ENCODE peak calls at places on chromosomes 6 and 20, in eight cellular contexts. I is heart right ventricle, Q is Peyer's patch, N is mesendoderm, C is upper lobe of right lung, J is A549, L is endodermal cell, Z is tibial artery. F is an unnamed sample.

GRCh38 chr6:3304500-3305215 is 45.9 kb downstream of the PSMG4 start:
- DNase-seq in N (no peak), I (no peak), Z (no peak), J (no peak), Q (peak; percentile 40), C (no peak), L (no peak), F (no peak)

GRCh38 chr6:36358235-36358915 is 21.7 kb upstream of the BNIP5 start:
- DNase-seq in J (no peak), Q (no peak), I (no peak), Z (no peak), L (no peak), N (no peak), C (no peak), F (peak; percentile 6)

GRCh38 chr6:56954389-56955170 is at the start of gene BEND6:
- DNase-seq in N (peak; percentile 80), I (peak; percentile 28), L (peak; percentile 87), C (peak; percentile 64), Z (peak; percentile 22), Q (peak; percentile 51), J (peak; percentile 72), F (peak; percentile 60)

GRCh38 chr20:41167481-41168253 is 30.3 kb downstream of the PLCG1 start:
- DNase-seq in Q (peak; percentile 30), N (no peak), L (no peak), I (no peak), J (no peak), Z (no peak), C (peak; percentile 32), F (no peak)

GRCh38 chr20:11522359-11522758 is 395.3 kb upstream of the BTBD3 start:
- DNase-seq in N (no peak), C (no peak), J (no peak), Q (no peak), Z (no peak), L (no peak), I (no peak), F (no peak)

GRCh38 chr20:57205625-57206219 is 60.7 kb downstream of the BMP7 start:
- DNase-seq in N (no peak), Z (no peak), J (peak; percentile 20), Q (no peak), C (no peak), L (no peak), I (no peak), F (no peak)

GRCh38 chr6:21500314-21500713 is 93.2 kb upstream of the SOX4 start:
- DNase-seq in N (no peak), J (no peak), I (no peak), L (peak; percentile 25), C (no peak), Q (no peak), Z (no peak), F (no peak)

GRCh38 chr6:90637321-90637720 is 50.4 kb upstream of the MAP3K7 start:
- DNase-seq in N (no peak), Z (no peak), J (no peak), L (no peak), C (no peak), I (no peak), Q (no peak), F (no peak)

GRCh38 chr6:107977283-107977682 is 19.3 kb upstream of the SEC63 start:
- DNase-seq in J (peak; percentile 42), C (no peak), L (no peak), N (peak; percentile 60), Q (no peak), I (no peak), Z (no peak), F (no peak)

GRCh38 chr6:32088487-32089049 is 20.6 kb downstream of the TNXB start:
- DNase-seq in Q (no peak), I (no peak), L (no peak), J (no peak), Z (no peak), C (no peak), N (no peak), F (no peak)
- H3K27ac ChIP-seq in Q (no peak overlapping the region), I (peak overlapping the region; percentile 87), L (no peak overlapping the region), J (no peak overlapping the region), Z (peak overlapping the region; percentile 85), C (peak overlapping the region; percentile 55), N (no peak overlapping the region), F (no peak overlapping the region)

DNA sequence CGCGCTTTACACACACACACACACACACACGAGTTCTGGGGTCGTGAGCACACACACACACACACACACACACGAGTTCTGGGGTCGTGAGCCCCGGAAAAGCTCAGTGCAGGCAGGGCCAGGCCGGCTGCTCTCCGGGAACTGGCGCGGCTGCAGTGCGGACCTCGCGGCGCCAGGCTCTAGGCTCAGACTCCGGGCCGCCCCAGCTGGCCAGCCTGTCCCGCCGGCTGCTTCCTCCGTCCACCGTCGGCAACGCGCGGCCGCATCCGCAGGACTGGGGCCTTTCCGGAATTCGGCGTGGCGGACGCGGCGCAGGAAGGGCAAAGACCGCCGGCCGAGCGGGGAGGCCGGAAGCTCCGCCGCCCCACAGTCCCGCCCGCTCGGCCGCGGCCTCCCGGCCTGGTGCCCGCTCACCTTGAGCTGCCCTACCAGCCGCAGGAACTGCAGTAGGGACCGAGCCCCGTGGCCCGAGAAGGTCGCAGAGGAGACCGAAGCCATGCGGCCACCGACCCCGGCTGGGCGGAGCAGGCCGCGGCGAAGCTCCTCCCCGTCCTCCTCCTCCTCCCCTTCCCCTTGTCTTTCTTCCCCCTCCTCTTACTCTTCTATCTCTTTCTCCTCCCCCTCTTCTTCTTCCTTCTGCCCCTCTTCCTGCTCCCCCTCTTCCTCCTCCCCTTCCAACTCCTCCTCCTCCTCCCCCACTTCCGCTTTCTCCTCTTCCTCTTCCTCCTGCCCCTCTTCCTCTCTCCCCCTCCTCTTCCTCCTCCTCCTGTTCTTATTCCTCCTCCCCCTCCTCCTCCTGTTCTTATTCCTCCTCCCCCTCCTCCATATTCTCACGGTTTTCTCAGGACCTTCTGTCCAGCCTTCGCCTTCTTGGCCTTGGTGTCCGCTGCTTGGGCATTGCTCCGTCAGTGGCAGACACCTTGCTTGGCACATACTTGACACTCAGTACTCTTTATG is at the start of gene HDDC2:
- DNase-seq in C (peak; percentile 91), N (peak; percentile 86), L (peak; percentile 87), Z (peak; percentile 59), Q (peak; percentile 83), J (peak; percentile 60), I (peak; percentile 84), F (peak; percentile 51)
- H3K27ac ChIP-seq in C (peak within 1 kb of the TSS; percentile 86), N (peak within 1 kb of the TSS; percentile 82), L (peak within 1 kb of the TSS; percentile 72), Z (peak within 1 kb of the TSS; percentile 88), Q (peak within 1 kb of the TSS; percentile 88), J (peak within 1 kb of the TSS; percentile 87), I (peak within 1 kb of the TSS; percentile 94), F (peak within 1 kb of the TSS; percentile 72)

GRCh38 chr20:24199493-24199892 is 210.9 kb upstream of the GGTLC1 start:
- DNase-seq in J (no peak), Q (no peak), Z (no peak), N (peak; percentile 24), C (no peak), L (no peak), I (no peak), F (no peak)

GRCh38 chr20:24194133-24194532 is 205.6 kb upstream of the GGTLC1 start:
- DNase-seq in Z (no peak), N (no peak), Q (no peak), J (no peak), L (no peak), C (no peak), I (no peak), F (no peak)
- H3K27ac ChIP-seq in Z (no peak overlapping the region), N (no peak overlapping the region), Q (no peak overlapping the region), J (no peak overlapping the region), L (no peak overlapping the region), C (no peak overlapping the region), I (no peak overlapping the region), F (no peak overlapping the region)

DNA sequence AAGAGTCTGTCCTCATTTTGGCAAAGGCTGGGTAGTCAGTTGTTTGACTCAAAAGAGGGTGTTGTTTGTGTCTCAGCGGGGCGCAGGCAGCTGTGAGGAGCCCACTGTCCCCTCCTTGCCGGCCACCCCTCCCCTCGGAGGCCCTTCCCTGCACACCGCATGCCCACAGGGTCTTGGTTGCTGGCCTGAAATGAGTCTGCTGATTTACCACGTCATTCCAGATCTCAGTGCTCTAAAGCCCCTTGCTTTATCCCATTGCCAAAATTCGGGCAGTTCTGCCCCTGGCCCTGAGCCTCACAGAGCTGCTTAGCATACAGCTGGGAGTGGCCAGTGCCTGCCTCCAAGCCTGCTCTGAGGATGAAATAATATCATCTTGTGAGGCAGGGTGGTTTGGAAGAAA is 220.7 kb downstream of the UST start:
- DNase-seq in Q (no peak), Z (no peak), C (no peak), L (peak; percentile 65), N (no peak), J (no peak), I (no peak), F (no peak)
- H3K27ac ChIP-seq in Q (no peak overlapping the region), Z (no peak overlapping the region), C (no peak overlapping the region), L (no peak overlapping the region), N (no peak overlapping the region), J (no peak overlapping the region), I (no peak overlapping the region), F (no peak overlapping the region)

GRCh38 chr6:160930547-160931377 is 60.8 kb upstream of the MAP3K4 start:
- DNase-seq in I (peak; percentile 83), J (peak; percentile 58), N (peak; percentile 76), Z (peak; percentile 60), Q (peak; percentile 80), C (peak; percentile 89), L (peak; percentile 93), F (peak; percentile 79)

GRCh38 chr6:160929831-160930230 is 61.7 kb upstream of the MAP3K4 start:
- DNase-seq in J (no peak), N (no peak), C (no peak), L (no peak), I (no peak), Z (no peak), Q (no peak), F (no peak)

GRCh38 chr6:160933256-160933655 is 58.3 kb upstream of the MAP3K4 start:
- DNase-seq in I (peak; percentile 14), J (no peak), C (no peak), Z (no peak), N (peak; percentile 87), Q (no peak), L (peak; percentile 83), F (no peak)

GRCh38 chr6:160934157-160934556 is 57.4 kb upstream of the MAP3K4 start:
- DNase-seq in C (no peak), I (no peak), Z (no peak), L (no peak), J (no peak), Q (no peak), N (no peak), F (no peak)

DNA sequence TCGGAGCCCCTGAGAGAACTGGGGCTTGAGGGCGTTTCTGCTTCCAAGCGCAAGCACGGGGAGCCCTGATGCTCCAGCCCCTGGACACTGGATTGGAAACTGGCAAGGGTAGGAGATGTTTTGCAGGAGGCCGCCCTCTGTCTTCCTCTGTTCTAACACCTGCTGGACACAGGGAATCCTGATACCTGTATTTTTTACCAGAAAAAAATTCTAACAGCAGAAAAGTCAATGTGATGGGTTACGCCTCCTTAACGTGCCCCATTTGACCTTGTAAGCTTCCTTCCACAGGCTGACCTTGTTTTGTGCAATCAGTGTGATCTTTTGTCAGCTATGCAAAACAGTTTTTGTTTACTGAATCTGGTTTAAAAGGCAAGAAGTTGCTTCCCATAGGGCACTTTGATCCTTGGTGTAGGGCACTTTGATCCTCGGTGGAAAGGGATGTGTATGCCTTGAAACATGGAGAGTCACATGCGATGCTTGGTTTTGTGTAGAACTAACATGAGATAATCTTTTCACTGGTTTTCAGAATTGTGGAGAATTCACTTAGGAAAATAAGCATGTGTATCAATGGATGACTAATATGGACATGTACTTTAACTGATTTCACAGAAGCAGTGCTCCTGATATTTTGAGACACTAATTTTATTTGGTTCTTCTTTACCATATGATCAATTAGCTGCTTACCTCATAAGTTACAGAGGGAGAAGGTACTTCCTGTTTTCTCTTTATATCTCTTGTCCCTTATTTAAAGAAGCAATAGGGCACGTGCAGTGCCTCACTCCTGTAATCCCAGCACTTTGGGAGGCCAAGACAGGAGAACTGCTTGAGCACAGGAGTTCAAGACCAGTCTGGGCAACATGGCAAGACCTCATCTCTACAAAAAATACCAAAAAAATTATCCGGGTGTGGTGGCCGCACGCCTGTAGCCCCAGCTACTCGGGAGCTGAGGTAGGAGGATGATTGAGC is 59.9 kb upstream of the MAP3K4 start:
- DNase-seq in J (no peak), Q (no peak), C (no peak), Z (no peak), L (peak; percentile 79), N (peak; percentile 36), I (no peak), F (no peak)
- H3K27ac ChIP-seq in J (no peak overlapping the region), Q (no peak overlapping the region), C (no peak overlapping the region), Z (peak overlapping the region; percentile 34), L (no peak overlapping the region), N (no peak overlapping the region), I (no peak overlapping the region), F (no peak overlapping the region)